ENCODE peak calls at places on chromosomes 6 and 20, in four cellular contexts. P is GM23248, N is OCI-LY7, Z is GM23338. G is an unnamed sample.

GRCh38 chr20:33753143-33753542 is 21.3 kb downstream of the ZNF341 start:
- DNase-seq in Z (no peak), N (no peak), P (no peak), G (no peak)

GRCh38 chr20:63775096-63775978 is 35.8 kb downstream of the SLC2A4RG start:
- DNase-seq in P (peak), N (peak), Z (peak), G (peak)

GRCh38 chr20:5504061-5504739 is 187.4 kb upstream of the PROKR2 start:
- DNase-seq in P (peak), N (no peak), Z (peak), G (no peak)

GRCh38 chr20:63329331-63330083 is 31.6 kb downstream of the CHRNA4 start:
- DNase-seq in Z (no peak), P (no peak), N (no peak), G (no peak)

GRCh38 chr6:44072959-44073611 is 54.2 kb downstream of the MRPL14 start:
- DNase-seq in Z (peak), P (peak), N (peak), G (peak)

GRCh38 chr6:40894962-40895799 is 143.8 kb downstream of the UNC5CL start:
- DNase-seq in N (no peak), P (peak), Z (peak), G (peak)

GRCh38 chr6:143060806-143061596 is at the start of gene AIG1:
- DNase-seq in Z (peak), P (no peak), N (no peak), G (peak)

GRCh38 chr6:144785056-144785455 is 499.9 kb downstream of the UTRN start:
- DNase-seq in P (no peak), Z (no peak), N (no peak), G (no peak)

GRCh38 chr6:113461153-113461897 is 395.8 kb upstream of the MARCKS start:
- DNase-seq in N (no peak), Z (peak), P (peak), G (peak)

GRCh38 chr6:133632206-133632605 is 256.7 kb upstream of the TCF21 start:
- DNase-seq in P (peak), Z (no peak), N (no peak), G (no peak)

GRCh38 chr20:9409981-9410380 is 104.4 kb upstream of the LAMP5 start:
- DNase-seq in Z (no peak), P (peak), N (no peak), G (no peak)

GRCh38 chr6:56399672-56400263 is 152.4 kb upstream of the COL21A1 start:
- DNase-seq in N (no peak), P (no peak), Z (no peak), G (no peak)

GRCh38 chr6:82415820-82416219 is 52.2 kb downstream of the TPBG start:
- DNase-seq in Z (no peak), P (peak), N (no peak), G (no peak)

GRCh38 chr20:10708342-10709185 is 34.8 kb upstream of the JAG1 start:
- DNase-seq in Z (no peak), N (no peak), P (peak), G (peak)

GRCh38 chr6:71510057-71510713 is 221.6 kb downstream of the OGFRL1 start:
- DNase-seq in P (peak), N (peak), Z (peak), G (peak)

GRCh38 chr6:52994031-52994788 is 874 bp downstream of the GSTA4 start:
- DNase-seq in P (peak), Z (peak), N (no peak), G (peak)

GRCh38 chr6:42163941-42164340 is 9.2 kb upstream of the GUCA1A start:
- DNase-seq in P (peak), Z (peak), N (no peak), G (no peak)

GRCh38 chr20:36086767-36087166 is 67.8 kb upstream of the EPB41L1 start:
- DNase-seq in Z (no peak), N (no peak), P (no peak), G (no peak)

GRCh38 chr6:14550817-14551216 is 433.2 kb downstream of the CD83 start:
- DNase-seq in P (peak), Z (no peak), N (peak), G (no peak)

GRCh38 chr6:56292505-56293181 is 45.3 kb upstream of the COL21A1 start:
- DNase-seq in Z (peak), N (peak), P (peak), G (peak)

GRCh38 chr6:132919476-132919875 is 105.1 kb downstream of the RPS12 start:
- DNase-seq in Z (peak), P (peak), N (no peak), G (no peak)

GRCh38 chr6:52361945-52362442 is at the start of gene PAQR8:
- DNase-seq in P (peak), N (peak), Z (peak), G (peak)

GRCh38 chr6:140370949-140371348 is 996.5 kb upstream of the CITED2 start:
- DNase-seq in N (no peak), Z (no peak), P (peak), G (no peak)

GRCh38 chr6:92690997-92691599 is 728.3 kb downstream of the EPHA7 start:
- DNase-seq in Z (no peak), N (no peak), P (no peak), G (no peak)

GRCh38 chr6:28742668-28743270 is 181.0 kb downstream of the TRIM27 start:
- DNase-seq in N (no peak), P (peak), Z (peak), G (peak)

GRCh38 chr20:32456869-32457421 is 98.8 kb downstream of the ASXL1 start:
- DNase-seq in Z (peak), P (peak), N (peak), G (peak)

GRCh38 chr6:36577298-36577697 is 16.9 kb upstream of the SRSF3 start:
- DNase-seq in N (no peak), P (peak), Z (no peak), G (no peak)

GRCh38 chr6:12977206-12977605 is 260.6 kb downstream of the PHACTR1 start:
- DNase-seq in P (no peak), Z (no peak), N (no peak), G (no peak)

GRCh38 chr6:39543117-39543516 is 182.1 kb downstream of the KIF6 start:
- DNase-seq in N (no peak), Z (no peak), P (peak), G (no peak)

GRCh38 chr6:168823397-168824020 is 382.5 kb downstream of the SMOC2 start:
- DNase-seq in P (no peak), N (no peak), Z (peak), G (peak)

GRCh38 chr20:19370076-19371075 is 157.9 kb downstream of the SLC24A3 start:
- DNase-seq in N (no peak), Z (no peak), P (no peak), G (no peak)
- TF ChIP-seq EZH2phosphoT487 in N (no peak), Z (no peak), P (no peak), G (no peak)

DNA sequence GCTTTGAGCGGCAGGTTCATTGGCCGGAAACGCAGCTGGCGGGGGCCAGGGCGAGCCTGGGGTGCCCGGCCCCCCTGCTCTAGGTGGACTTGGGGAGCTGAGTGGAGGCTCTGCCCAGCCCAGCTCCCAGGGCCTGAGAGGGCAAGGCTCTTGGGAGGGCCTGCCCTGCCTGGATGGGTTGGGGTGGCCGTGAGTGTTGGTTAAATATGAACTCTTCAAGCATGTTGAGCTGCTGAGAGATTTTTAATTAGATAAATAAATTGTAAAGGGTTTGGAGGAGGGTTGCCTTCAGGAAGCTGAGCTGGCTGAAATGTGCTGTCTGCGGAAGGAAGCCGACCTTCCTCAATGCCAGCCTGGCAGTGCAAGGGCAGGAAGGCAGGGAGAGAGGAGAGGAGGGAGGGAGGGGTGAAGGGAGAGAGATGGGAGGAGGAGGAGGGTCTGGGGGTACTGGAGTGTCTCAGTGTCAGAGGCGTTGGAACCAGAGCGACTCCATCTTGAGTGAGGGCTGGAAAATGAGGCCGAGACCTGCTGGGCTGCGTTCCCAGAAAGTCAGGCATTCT is 39.4 kb upstream of the PMEPA1 start:
- DNase-seq in N (no peak), P (no peak), Z (no peak), G (no peak)
- H3K4me2 ChIP-seq in N (no peak), P (peak), Z (no peak), G (no peak)

GRCh38 chr20:49270736-49271135 is 7.1 kb downstream of the ZNFX1 start:
- DNase-seq in N (no peak), Z (no peak), P (no peak), G (no peak)
- H3K4me3 ChIP-seq in N (no peak), Z (no peak), P (no peak), G (no peak)

GRCh38 chr6:1630771-1631217 is 21.1 kb downstream of the FOXC1 start:
- DNase-seq in N (no peak), Z (no peak), P (no peak), G (no peak)

GRCh38 chr6:1631251-1631650 is 21.5 kb downstream of the FOXC1 start:
- DNase-seq in Z (no peak), N (no peak), P (no peak), G (no peak)

GRCh38 chr6:1629316-1629715 is 19.6 kb downstream of the FOXC1 start:
- DNase-seq in P (no peak), Z (no peak), N (no peak), G (no peak)

GRCh38 chr6:1627884-1628550 is 18.3 kb downstream of the FOXC1 start:
- DNase-seq in P (no peak), Z (no peak), N (no peak), G (no peak)

GRCh38 chr6:1630212-1630770 is 20.6 kb downstream of the FOXC1 start:
- DNase-seq in N (no peak), Z (no peak), P (no peak), G (no peak)
- TF ChIP-seq EZH2phosphoT487 in N (no peak), Z (no peak), P (no peak), G (no peak)

DNA sequence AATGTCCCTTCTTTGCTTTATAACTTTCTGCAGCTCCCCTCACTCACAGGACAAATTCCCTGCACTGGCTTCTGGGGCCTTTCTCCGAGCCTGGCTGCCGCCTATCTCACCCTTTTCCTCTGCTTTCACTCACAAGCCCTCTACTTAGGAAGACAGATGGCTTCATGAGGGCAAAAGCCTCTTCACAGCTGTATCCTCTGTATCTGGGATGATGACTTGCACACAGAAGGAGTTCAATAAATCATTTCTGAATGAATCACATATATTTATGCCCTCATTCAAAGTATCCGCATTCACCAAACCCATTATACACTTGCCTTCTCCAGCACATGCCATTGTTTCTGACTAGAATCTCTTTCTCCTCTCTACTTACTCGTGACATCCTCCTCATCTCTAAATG is 159.0 kb upstream of the RIPOR2 start:
- DNase-seq in Z (no peak), P (no peak), N (no peak), G (no peak)
- H3K4me2 ChIP-seq in Z (no peak), P (no peak), N (no peak), G (no peak)

GRCh38 chr20:25439328-25439727 is 31.9 kb downstream of the GINS1 start:
- DNase-seq in P (no peak), N (peak), Z (no peak), G (no peak)

GRCh38 chr20:25447671-25448070 is 40.2 kb downstream of the GINS1 start:
- DNase-seq in P (no peak), Z (no peak), N (no peak), G (no peak)

GRCh38 chr20:25444556-25444955 is 37.1 kb downstream of the GINS1 start:
- DNase-seq in P (no peak), Z (no peak), N (no peak), G (no peak)
- H3K4me3 ChIP-seq in P (no peak), Z (no peak), N (no peak), G (no peak)